ENCODE peak calls at places on chromosomes 5 and 9, in five cellular contexts. G is ovary; C is HFF-Myc; N is CD4-positive, alpha-beta T cell; F is left ventricle myocardium inferior. I is an unnamed sample.

GRCh38 chr9:98175013-98175679 is 17.3 kb downstream of the CORO2A start:
- DNase-seq in G (no peak), C (no peak), N (no peak), F (no peak), I (no peak)

GRCh38 chr5:112142769-112143270 is 276.3 kb downstream of the EPB41L4A start:
- DNase-seq in G (no peak), C (no peak), N (no peak), F (no peak), I (no peak)

GRCh38 chr5:6774673-6775327 is 61.6 kb downstream of the TENT4A start:
- DNase-seq in G (no peak), C (no peak), N (no peak), F (no peak), I (no peak)

GRCh38 chr5:76385540-76385939 is 17.5 kb upstream of the IQGAP2 start:
- DNase-seq in G (no peak), C (no peak), N (no peak), F (no peak), I (no peak)

GRCh38 chr9:16521868-16522381 is 348.5 kb downstream of the BNC2 start:
- DNase-seq in G (no peak), C (peak), N (no peak), F (peak), I (peak)

GRCh38 chr9:91589101-91589553 is 165.5 kb upstream of the NFIL3 start:
- DNase-seq in G (peak), C (peak), N (no peak), F (peak), I (no peak)

GRCh38 chr9:137317021-137317978 is 15.2 kb upstream of the NRARP start:
- DNase-seq in G (no peak), C (no peak), N (no peak), F (peak), I (no peak)

GRCh38 chr5:124162782-124163532 is 583.5 kb downstream of the ZNF608 start:
- DNase-seq in G (no peak), C (no peak), N (no peak), F (peak), I (no peak)

GRCh38 chr9:131228988-131229387 is 47.3 kb downstream of the FAM78A start:
- DNase-seq in G (no peak), C (no peak), N (no peak), F (no peak), I (no peak)

GRCh38 chr9:129394011-129394919 is 216.2 kb upstream of the IER5L start:
- DNase-seq in G (peak), C (no peak), N (no peak), F (no peak), I (no peak)

GRCh38 chr9:19969721-19970120 is 180.9 kb upstream of the SLC24A2 start:
- DNase-seq in G (no peak), C (no peak), N (no peak), F (no peak), I (no peak)

GRCh38 chr9:19965336-19965735 is 176.5 kb upstream of the SLC24A2 start:
- DNase-seq in G (no peak), C (no peak), N (no peak), F (no peak), I (no peak)

DNA sequence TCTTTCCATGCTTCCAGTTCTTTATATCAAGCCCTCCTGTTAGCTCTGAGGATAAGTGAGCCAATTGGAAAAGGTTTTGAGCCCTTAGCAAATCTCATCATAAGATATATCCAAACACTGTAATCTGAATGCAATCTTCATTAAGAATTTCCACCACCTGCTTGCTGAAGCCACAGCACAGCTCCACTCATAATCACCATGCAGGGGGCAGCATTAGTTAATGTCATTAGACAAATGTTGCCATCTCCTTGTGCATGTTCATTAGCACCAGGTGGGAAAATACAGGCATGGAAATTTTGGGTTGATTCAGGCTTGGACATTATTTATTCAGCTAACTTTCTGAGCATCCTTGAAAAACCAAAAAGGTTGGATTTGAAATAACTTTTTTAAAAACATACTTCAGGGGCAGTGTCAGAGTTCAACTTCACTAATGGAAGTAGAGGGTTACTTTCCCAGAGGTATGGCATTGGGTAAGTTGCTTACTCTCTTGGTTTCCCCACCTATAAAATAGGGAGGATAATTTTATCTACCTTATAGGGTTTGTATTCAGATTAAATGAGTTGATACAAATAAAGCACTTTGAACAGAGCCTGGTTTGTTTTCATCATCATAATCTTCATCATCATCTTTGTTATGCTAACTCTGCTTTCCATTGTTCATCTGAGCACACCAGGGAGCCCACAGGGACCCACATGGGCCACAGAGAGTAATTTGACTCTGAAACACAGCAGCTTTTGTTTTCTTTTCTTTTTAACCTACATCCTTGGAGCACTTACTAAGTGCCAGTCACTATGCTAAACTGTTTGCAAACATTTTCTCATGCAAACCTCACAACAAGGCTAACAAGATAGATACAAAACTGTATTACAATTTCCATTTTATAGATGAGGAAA is 179.0 kb upstream of the SLC24A2 start:
- DNase-seq in G (no peak), C (no peak), N (no peak), F (no peak), I (no peak)
- TF ChIP-seq CTCF in G (no peak), C (no peak), N (no peak), F (no peak), I (no peak)

GRCh38 chr5:33526755-33527154 is 86.0 kb downstream of the TARS1 start:
- DNase-seq in G (no peak), C (no peak), N (no peak), F (no peak), I (no peak)

GRCh38 chr5:33530183-33530962 is 89.6 kb downstream of the TARS1 start:
- DNase-seq in G (no peak), C (no peak), N (no peak), F (peak), I (no peak)

GRCh38 chr5:33531796-33532195 is 91.0 kb downstream of the TARS1 start:
- DNase-seq in G (no peak), C (no peak), N (no peak), F (no peak), I (no peak)

GRCh38 chr5:33527696-33528095 is 86.9 kb downstream of the TARS1 start:
- DNase-seq in G (no peak), C (no peak), N (no peak), F (no peak), I (no peak)

GRCh38 chr5:33530963-33531298 is 90.2 kb downstream of the TARS1 start:
- DNase-seq in G (no peak), C (no peak), N (no peak), F (no peak), I (no peak)
- TF ChIP-seq CTCF in G (no peak), C (no peak), N (no peak), F (no peak), I (no peak)

GRCh38 chr5:169147542-169147941 is 153.4 kb downstream of the SLIT3 start:
- DNase-seq in G (no peak), C (no peak), N (no peak), F (no peak), I (no peak)

GRCh38 chr5:169150108-169150507 is 150.8 kb downstream of the SLIT3 start:
- DNase-seq in G (no peak), C (no peak), N (no peak), F (no peak), I (no peak)

GRCh38 chr5:169148066-169148740 is 152.7 kb downstream of the SLIT3 start:
- DNase-seq in G (no peak), C (no peak), N (no peak), F (no peak), I (no peak)

GRCh38 chr5:169151051-169151805 is 149.7 kb downstream of the SLIT3 start:
- DNase-seq in G (no peak), C (no peak), N (no peak), F (no peak), I (no peak)

GRCh38 chr5:169149317-169149716 is 151.6 kb downstream of the SLIT3 start:
- DNase-seq in G (no peak), C (no peak), N (no peak), F (no peak), I (no peak)
- TF ChIP-seq CTCF in G (no peak), C (peak), N (no peak), F (no peak), I (peak)

DNA sequence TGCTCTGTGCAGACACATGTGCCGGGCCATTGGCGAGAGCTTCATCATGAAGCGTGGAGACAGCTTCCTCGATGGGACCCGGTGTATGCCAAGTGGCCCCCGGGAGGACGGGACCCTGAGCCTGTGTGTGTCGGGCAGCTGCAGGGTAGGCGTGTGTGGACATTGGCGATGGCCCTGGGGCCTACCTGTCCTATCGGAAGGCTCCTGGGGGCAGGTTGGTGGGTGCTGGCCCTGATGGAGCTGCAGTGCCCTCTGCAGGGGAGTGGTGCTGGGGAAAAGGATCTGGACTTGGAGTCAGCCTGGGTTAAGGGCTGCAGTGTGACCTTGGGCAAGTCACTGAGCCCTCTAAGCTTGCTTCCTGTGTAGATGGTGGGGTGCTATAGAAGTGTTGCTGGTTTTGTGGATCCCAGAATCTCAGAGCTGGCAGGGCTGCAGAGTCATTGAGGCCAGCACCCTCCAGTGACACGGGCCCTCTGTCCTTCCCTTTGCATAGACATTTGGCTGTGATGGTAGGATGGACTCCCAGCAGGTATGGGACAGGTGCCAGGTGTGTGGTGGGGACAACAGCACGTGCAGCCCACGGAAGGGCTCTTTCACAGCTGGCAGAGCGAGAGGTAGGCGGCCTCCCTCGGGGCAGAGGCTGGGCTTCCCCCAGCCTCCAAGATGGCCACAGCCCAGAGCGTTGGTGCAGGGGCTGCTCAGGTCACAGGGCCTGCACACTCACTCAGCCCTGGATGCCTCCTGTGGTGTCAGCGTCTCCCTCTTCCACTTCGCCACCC is 15.8 kb downstream of the ADAMTS13 start:
- DNase-seq in G (no peak), C (no peak), N (no peak), F (no peak), I (no peak)
- TF ChIP-seq CTCF in G (no peak), C (peak), N (no peak), F (no peak), I (no peak)

DNA sequence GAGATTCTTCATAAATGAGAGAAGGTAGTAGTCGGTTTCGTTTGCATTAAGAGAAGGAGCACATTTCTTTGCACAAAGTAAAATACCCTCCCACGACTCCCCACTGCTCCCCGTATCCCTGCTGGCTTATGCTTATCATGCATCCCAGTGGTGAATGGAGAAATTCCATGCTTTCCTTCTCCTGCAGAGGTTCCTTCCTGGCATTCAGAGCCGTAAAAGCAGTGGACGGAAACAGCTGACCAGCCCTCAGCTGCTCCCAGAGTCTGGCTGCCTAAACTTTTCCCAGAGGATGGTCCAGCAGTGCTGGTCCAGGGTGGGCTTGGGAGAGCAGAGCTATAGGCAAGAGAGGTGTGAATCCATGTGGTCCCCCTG is 93.1 kb downstream of the C9orf152 start:
- DNase-seq in G (no peak), C (no peak), N (no peak), F (peak), I (no peak)
- TF ChIP-seq CTCF in G (no peak), C (no peak), N (no peak), F (peak), I (no peak)

GRCh38 chr5:134582941-134583340 is 49.7 kb downstream of the SAR1B start:
- DNase-seq in G (no peak), C (no peak), N (no peak), F (no peak), I (no peak)

GRCh38 chr5:134580001-134580460 is 52.6 kb downstream of the SAR1B start:
- DNase-seq in G (no peak), C (no peak), N (no peak), F (no peak), I (no peak)

GRCh38 chr5:134579284-134579771 is 53.3 kb downstream of the SAR1B start:
- DNase-seq in G (no peak), C (no peak), N (no peak), F (no peak), I (no peak)

GRCh38 chr5:134582281-134582680 is 50.3 kb downstream of the SAR1B start:
- DNase-seq in G (no peak), C (no peak), N (no peak), F (no peak), I (no peak)

DNA sequence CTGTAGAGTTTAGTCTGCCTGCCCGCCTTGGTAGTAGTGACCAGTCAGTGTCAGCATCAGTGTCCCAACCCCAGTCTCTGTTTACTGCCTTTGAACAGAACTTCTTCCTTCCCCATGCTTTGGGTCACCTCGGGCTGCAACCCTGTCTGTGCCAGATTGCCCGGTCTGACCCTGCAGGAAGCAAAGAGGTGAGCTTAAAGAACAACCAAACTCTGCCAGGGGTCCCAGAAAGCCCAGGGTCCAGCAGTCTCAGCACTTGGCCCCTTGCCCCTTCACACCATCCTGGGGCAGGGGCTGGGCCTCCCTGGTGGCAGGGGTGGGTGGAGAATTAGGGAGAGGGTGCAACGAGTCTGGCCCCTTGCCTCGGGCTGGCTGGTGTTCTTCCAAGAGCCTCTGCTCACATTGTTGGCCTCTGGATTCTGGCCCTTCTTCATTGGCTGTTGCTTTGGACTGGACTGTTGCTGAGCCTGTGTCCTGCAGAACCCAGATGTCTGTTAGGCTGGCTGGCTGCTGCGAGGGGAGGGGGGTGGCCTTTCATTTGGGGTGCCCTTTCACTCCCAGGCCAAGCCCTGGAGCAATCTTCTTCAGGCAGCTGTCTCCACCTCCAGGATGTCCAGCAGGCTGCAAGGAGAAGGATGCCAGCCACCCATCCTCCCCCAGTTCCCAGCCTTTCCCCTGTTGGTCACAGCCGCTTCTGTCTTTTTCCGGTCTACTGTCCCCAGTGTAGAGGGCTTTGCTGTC is 51.2 kb downstream of the SAR1B start:
- DNase-seq in G (peak), C (no peak), N (no peak), F (peak), I (no peak)
- TF ChIP-seq CTCF in G (no peak), C (no peak), N (no peak), F (no peak), I (peak)

DNA sequence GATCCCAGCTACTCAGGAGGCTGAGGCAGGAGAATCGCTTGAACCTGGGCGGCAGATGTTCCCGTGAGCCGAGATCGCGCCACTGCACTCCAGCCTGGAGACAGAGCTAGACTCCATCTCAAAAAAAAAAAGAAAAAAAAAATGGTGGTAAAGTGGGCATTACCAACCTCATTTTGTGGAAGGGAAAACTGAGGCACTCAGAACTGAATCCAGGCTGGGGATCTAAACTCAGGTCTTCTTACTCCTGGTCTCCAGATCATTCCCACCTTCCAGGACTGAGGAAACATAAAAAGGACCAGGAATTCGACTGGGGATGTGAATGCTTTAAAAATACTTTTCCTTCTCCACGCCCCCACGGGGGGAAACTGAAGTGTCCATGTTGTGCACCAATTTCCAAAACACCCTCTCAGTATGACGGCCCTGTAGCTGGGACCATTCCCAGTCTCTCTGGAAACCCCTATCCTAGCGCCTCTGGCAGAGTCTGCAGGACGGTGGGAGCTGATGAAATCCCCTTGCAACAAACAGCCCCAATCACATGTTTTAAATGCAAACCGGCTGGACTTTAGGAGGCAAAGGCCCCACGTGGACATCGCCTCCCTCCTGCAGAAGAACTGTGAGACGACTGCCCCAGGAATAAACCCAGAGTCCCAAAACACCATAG is 8.9 kb upstream of the AKNA start:
- DNase-seq in G (peak), C (no peak), N (no peak), F (no peak), I (peak)
- TF ChIP-seq CTCF in G (no peak), C (no peak), N (no peak), F (no peak), I (no peak)

I was measured in AG09319.